ENCODE peak calls at places on chromosomes 13 and 19, in eight cellular contexts. M, C, V, K, L, W, Q and F are unnamed samples.

GRCh38 chr19:47109541-47110375 is 3.8 kb downstream of the ZC3H4 start:
- DNase-seq in M (no peak), C (no peak), V (peak; percentile 45), K (no peak), L (no peak), W (no peak), Q (no peak), F (no peak)

GRCh38 chr13:20964904-20965303 is 62.4 kb upstream of the XPO4 start:
- DNase-seq in M (no peak), C (no peak), V (no peak), K (no peak), L (no peak), W (no peak), Q (no peak), F (no peak)

GRCh38 chr19:1324792-1325567 is 39.3 kb downstream of the EFNA2 start:
- DNase-seq in M (no peak), C (peak; percentile 81), V (peak; percentile 6), K (peak; percentile 15), L (peak; percentile 52), W (peak; percentile 31), Q (no peak), F (peak; percentile 28)

GRCh38 chr19:53254451-53255341 is at the start of gene ZNF677:
- DNase-seq in M (peak; percentile 9), C (peak; percentile 96), V (peak; percentile 72), K (peak; percentile 71), L (peak; percentile 74), W (peak; percentile 83), Q (peak; percentile 97), F (peak; percentile 68)

GRCh38 chr13:79365981-79366380 is 40.1 kb downstream of the RBM26 start:
- DNase-seq in M (no peak), C (no peak), V (no peak), K (no peak), L (no peak), W (no peak), Q (no peak), F (no peak)

GRCh38 chr19:5936308-5936980 is 22.4 kb downstream of the CAPS start:
- DNase-seq in M (no peak), C (no peak), V (no peak), K (no peak), L (no peak), W (no peak), Q (no peak), F (no peak)

GRCh38 chr19:48900477-48901452 is 653 bp downstream of the NUCB1 start:
- DNase-seq in M (no peak), C (peak; percentile 74), V (no peak), K (no peak), L (no peak), W (no peak), Q (no peak), F (no peak)

GRCh38 chr19:6577410-6578125 is 13.4 kb downstream of the CD70 start:
- DNase-seq in M (no peak), C (no peak), V (no peak), K (peak; percentile 77), L (no peak), W (no peak), Q (no peak), F (no peak)

GRCh38 chr13:113972451-113973217 is 1.2 kb downstream of the C13orf46 start:
- DNase-seq in M (no peak), C (peak; percentile 54), V (no peak), K (no peak), L (no peak), W (no peak), Q (peak; percentile 40), F (no peak)

GRCh38 chr19:19459099-19459498 is 53.6 kb downstream of the GATAD2A start:
- DNase-seq in M (no peak), C (no peak), V (no peak), K (no peak), L (no peak), W (no peak), Q (no peak), F (no peak)

GRCh38 chr19:38441660-38442348 is 8.3 kb downstream of the RYR1 start:
- DNase-seq in M (no peak), C (no peak), V (no peak), K (no peak), L (no peak), W (no peak), Q (no peak), F (no peak)

GRCh38 chr13:79749556-79749955 is 268.6 kb downstream of the NDFIP2 start:
- DNase-seq in M (no peak), C (no peak), V (no peak), K (no peak), L (no peak), W (no peak), Q (no peak), F (no peak)

GRCh38 chr19:4709440-4710280 is 14.0 kb downstream of the DPP9 start:
- DNase-seq in M (no peak), C (no peak), V (no peak), K (no peak), L (peak; percentile 81), W (no peak), Q (no peak), F (no peak)